ENCODE peak calls at places on chromosome 14, in eight cellular contexts. A is SK-N-SH, G is HFFc6, U is lower leg skin, T is B cell, R is tibial artery, M is left lung, O is pancreas. L is an unnamed sample.

GRCh38 chr14:86943391-86944365 is 1049.3 kb downstream of the GALC start:
- DNase-seq in A (no peak), G (no peak), U (no peak), T (no peak), R (no peak), M (no peak), O (no peak), L (no peak)

GRCh38 chr14:99009875-99010274 is 262.1 kb downstream of the BCL11B start:
- DNase-seq in A (no peak), G (no peak), U (no peak), T (no peak), R (no peak), M (no peak), O (no peak), L (no peak)

GRCh38 chr14:37116933-37117844 is 55.2 kb downstream of the SLC25A21 start:
- DNase-seq in A (no peak), G (peak; percentile 39), U (no peak), T (no peak), R (no peak), M (no peak), O (no peak), L (no peak)

GRCh38 chr14:105933238-105933637 is 406.9 kb downstream of the TMEM121 start:
- DNase-seq in A (no peak), G (no peak), U (no peak), T (no peak), R (no peak), M (no peak), O (peak; percentile 0), L (no peak)

GRCh38 chr14:31263485-31264133 is 56.0 kb upstream of the HECTD1 start:
- DNase-seq in A (no peak), G (peak; percentile 100), U (peak; percentile 88), T (no peak), R (peak; percentile 73), M (peak; percentile 70), O (no peak), L (peak; percentile 46)

GRCh38 chr14:99174920-99175319 is 97.1 kb downstream of the BCL11B start:
- DNase-seq in A (no peak), G (no peak), U (no peak), T (no peak), R (no peak), M (peak; percentile 12), O (no peak), L (no peak)

GRCh38 chr14:22689186-22689585 is 45.0 kb upstream of the OR6J1 start:
- DNase-seq in A (no peak), G (peak; percentile 88), U (no peak), T (no peak), R (no peak), M (no peak), O (peak; percentile 25), L (no peak)

GRCh38 chr14:22598099-22598895 is at the start of gene ABHD4:
- DNase-seq in A (peak; percentile 89), G (peak; percentile 50), U (peak; percentile 97), T (peak; percentile 64), R (peak; percentile 80), M (peak; percentile 90), O (peak; percentile 79), L (peak; percentile 60)

GRCh38 chr14:101665478-101666078 is 95.9 kb upstream of the PPP2R5C start:
- DNase-seq in A (peak; percentile 63), G (peak; percentile 40), U (no peak), T (peak; percentile 42), R (no peak), M (no peak), O (peak; percentile 24), L (no peak)

GRCh38 chr14:80446356-80446755 is 235.1 kb upstream of the DIO2 start:
- DNase-seq in A (no peak), G (no peak), U (no peak), T (no peak), R (no peak), M (no peak), O (no peak), L (no peak)

GRCh38 chr14:64801800-64802199 is 77.9 kb downstream of the SPTB start:
- DNase-seq in A (peak; percentile 78), G (peak; percentile 12), U (no peak), T (no peak), R (no peak), M (no peak), O (no peak), L (no peak)
- TF ChIP-seq CTCF in A (peak; percentile 75), G (peak; percentile 78), U (no peak), T (no peak), R (peak; percentile 31), M (no peak), O (no peak), L (no peak)

GRCh38 chr14:97414718-97415098 is 617.5 kb downstream of the VRK1 start:
- DNase-seq in A (no peak), G (no peak), U (no peak), T (no peak), R (no peak), M (no peak), O (no peak), L (no peak)
- TF ChIP-seq CTCF in A (no peak), G (no peak), U (no peak), T (no peak), R (no peak), M (no peak), O (no peak), L (no peak)

DNA sequence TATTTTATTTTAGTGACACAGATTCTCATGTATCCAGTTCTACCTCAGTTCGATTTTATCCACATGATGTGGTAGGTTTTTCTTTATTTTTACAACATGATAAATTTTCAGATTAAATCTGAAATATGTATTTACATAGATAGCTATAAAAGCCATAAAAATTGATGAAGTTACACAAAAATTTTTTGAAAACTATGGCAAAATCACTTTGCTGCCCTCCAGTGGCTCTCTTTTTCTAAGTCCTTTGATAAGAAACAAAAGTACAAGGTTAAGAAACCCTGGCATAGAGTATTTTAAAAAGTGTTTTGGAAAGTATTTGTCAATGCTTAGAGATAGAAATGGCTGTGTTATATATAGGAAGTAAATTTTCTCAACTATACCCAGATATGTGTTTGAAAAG is 104.2 kb downstream of the PCNX1 start:
- DNase-seq in A (no peak), G (no peak), U (no peak), T (no peak), R (no peak), M (no peak), O (no peak), L (no peak)
- TF ChIP-seq CTCF in A (peak; percentile 45), G (peak; percentile 68), U (no peak), T (no peak), R (no peak), M (no peak), O (no peak), L (no peak)

GRCh38 chr14:72688990-72689677 is 204.8 kb downstream of the DPF3 start:
- DNase-seq in A (no peak), G (no peak), U (no peak), T (no peak), R (no peak), M (no peak), O (no peak), L (no peak)
- TF ChIP-seq CTCF in A (no peak), G (no peak), U (no peak), T (no peak), R (no peak), M (no peak), O (no peak), L (no peak)

L was measured in omental fat pad.